ENCODE peak calls at places on chromosomes 3 and 15, in seven cellular contexts. One of them, this sample, is unnamed.

GRCh38 chr3:158685151-158685550 is 12.7 kb upstream of the LXN start:
- DNase-seq in astrocyte of the spinal cord: peak; percentile 27
- DNase-seq in fibroblast of lung: peak; percentile 58
- DNase-seq in progenitor cell of endocrine pancreas: no peak
- DNase-seq in tibial artery: no peak
- DNase-seq in BE2C: no peak
- DNase-seq in sigmoid colon: no peak
- DNase-seq in this sample: no peak

GRCh38 chr3:175430975-175431374 is 571.8 kb downstream of the NAALADL2 start:
- DNase-seq in astrocyte of the spinal cord: no peak
- DNase-seq in fibroblast of lung: peak; percentile 35
- DNase-seq in progenitor cell of endocrine pancreas: no peak
- DNase-seq in tibial artery: no peak
- DNase-seq in BE2C: no peak
- DNase-seq in sigmoid colon: no peak
- DNase-seq in this sample: no peak

GRCh38 chr15:88871313-88871712 is 24.0 kb downstream of the HAPLN3 start:
- DNase-seq in astrocyte of the spinal cord: no peak
- DNase-seq in fibroblast of lung: no peak
- DNase-seq in progenitor cell of endocrine pancreas: no peak
- DNase-seq in tibial artery: no peak
- DNase-seq in BE2C: no peak
- DNase-seq in sigmoid colon: no peak
- DNase-seq in this sample: no peak

GRCh38 chr3:42451546-42452230 is 41.3 kb upstream of the LYZL4 start:
- DNase-seq in astrocyte of the spinal cord: no peak
- DNase-seq in fibroblast of lung: no peak
- DNase-seq in progenitor cell of endocrine pancreas: no peak
- DNase-seq in tibial artery: no peak
- DNase-seq in BE2C: no peak
- DNase-seq in sigmoid colon: no peak
- DNase-seq in this sample: no peak

GRCh38 chr3:47163023-47163989 is 607 bp downstream of the SETD2 start:
- DNase-seq in astrocyte of the spinal cord: peak; percentile 38
- DNase-seq in fibroblast of lung: peak; percentile 36
- DNase-seq in progenitor cell of endocrine pancreas: peak; percentile 37
- DNase-seq in tibial artery: peak; percentile 70
- DNase-seq in BE2C: peak; percentile 38
- DNase-seq in sigmoid colon: peak; percentile 70
- DNase-seq in this sample: peak; percentile 29

GRCh38 chr3:13561376-13561775 is 12.5 kb downstream of the FBLN2 start:
- DNase-seq in astrocyte of the spinal cord: no peak
- DNase-seq in fibroblast of lung: no peak
- DNase-seq in progenitor cell of endocrine pancreas: no peak
- DNase-seq in tibial artery: no peak
- DNase-seq in BE2C: no peak
- DNase-seq in sigmoid colon: no peak
- DNase-seq in this sample: no peak

GRCh38 chr3:97823081-97823480 is 1.3 kb downstream of the CRYBG3 start:
- DNase-seq in astrocyte of the spinal cord: no peak
- DNase-seq in fibroblast of lung: no peak
- DNase-seq in progenitor cell of endocrine pancreas: no peak
- DNase-seq in tibial artery: no peak
- DNase-seq in BE2C: no peak
- DNase-seq in sigmoid colon: no peak
- DNase-seq in this sample: no peak

GRCh38 chr3:13140596-13140995 is 67.4 kb upstream of the IQSEC1 start:
- DNase-seq in astrocyte of the spinal cord: no peak
- DNase-seq in fibroblast of lung: no peak
- DNase-seq in progenitor cell of endocrine pancreas: no peak
- DNase-seq in tibial artery: peak; percentile 54
- DNase-seq in BE2C: no peak
- DNase-seq in sigmoid colon: peak; percentile 40
- DNase-seq in this sample: no peak

GRCh38 chr3:194269610-194270145 is 81.5 kb downstream of the CPN2 start:
- DNase-seq in astrocyte of the spinal cord: peak; percentile 68
- DNase-seq in fibroblast of lung: peak; percentile 85
- DNase-seq in progenitor cell of endocrine pancreas: no peak
- DNase-seq in tibial artery: peak; percentile 94
- DNase-seq in BE2C: no peak
- DNase-seq in sigmoid colon: peak; percentile 93
- DNase-seq in this sample: peak; percentile 72
- TF ChIP-seq CTCF in astrocyte of the spinal cord: peak; percentile 45
- TF ChIP-seq CTCF in fibroblast of lung: peak; percentile 57
- TF ChIP-seq CTCF in progenitor cell of endocrine pancreas: peak; percentile 14
- TF ChIP-seq CTCF in tibial artery: peak; percentile 45
- TF ChIP-seq CTCF in BE2C: no peak
- TF ChIP-seq CTCF in sigmoid colon: peak; percentile 55
- TF ChIP-seq CTCF in this sample: peak; percentile 41

GRCh38 chr3:181948286-181948685 is 236.6 kb downstream of the SOX2 start:
- DNase-seq in astrocyte of the spinal cord: no peak
- DNase-seq in fibroblast of lung: no peak
- DNase-seq in progenitor cell of endocrine pancreas: no peak
- DNase-seq in tibial artery: no peak
- DNase-seq in BE2C: no peak
- DNase-seq in sigmoid colon: no peak
- DNase-seq in this sample: no peak
- TF ChIP-seq CTCF in astrocyte of the spinal cord: peak; percentile 25
- TF ChIP-seq CTCF in fibroblast of lung: no peak
- TF ChIP-seq CTCF in progenitor cell of endocrine pancreas: peak; percentile 24
- TF ChIP-seq CTCF in tibial artery: no peak
- TF ChIP-seq CTCF in BE2C: peak; percentile 41
- TF ChIP-seq CTCF in sigmoid colon: no peak
- TF ChIP-seq CTCF in this sample: no peak

GRCh38 chr3:905217-905616 is 187.6 kb upstream of the CNTN6 start:
- DNase-seq in astrocyte of the spinal cord: no peak
- DNase-seq in fibroblast of lung: no peak
- DNase-seq in progenitor cell of endocrine pancreas: no peak
- DNase-seq in tibial artery: no peak
- DNase-seq in BE2C: no peak
- DNase-seq in sigmoid colon: no peak
- DNase-seq in this sample: no peak

GRCh38 chr3:906739-907138 is 186.1 kb upstream of the CNTN6 start:
- DNase-seq in astrocyte of the spinal cord: no peak
- DNase-seq in fibroblast of lung: no peak
- DNase-seq in progenitor cell of endocrine pancreas: no peak
- DNase-seq in tibial artery: no peak
- DNase-seq in BE2C: no peak
- DNase-seq in sigmoid colon: no peak
- DNase-seq in this sample: no peak

DNA sequence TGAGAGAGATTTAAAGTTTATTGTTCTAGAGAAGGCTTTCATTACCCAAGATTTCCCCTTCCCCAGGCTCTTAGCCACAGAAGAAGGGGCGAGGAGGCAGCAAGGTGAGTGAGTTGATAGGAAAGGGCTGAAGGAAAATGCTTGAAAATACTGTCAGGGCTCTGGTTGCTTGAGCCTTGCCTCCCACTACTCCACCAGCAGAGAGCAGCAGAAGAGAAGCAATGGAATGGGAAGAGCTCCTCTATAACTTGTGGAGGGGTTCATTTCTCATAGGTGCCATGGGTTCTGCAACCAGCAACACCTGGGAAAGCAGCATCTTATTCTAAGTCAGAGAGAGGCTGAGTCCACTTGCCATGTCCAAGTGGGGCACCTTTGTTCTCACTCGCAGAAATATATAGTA is 184.0 kb upstream of the CNTN6 start:
- DNase-seq in astrocyte of the spinal cord: no peak
- DNase-seq in fibroblast of lung: no peak
- DNase-seq in progenitor cell of endocrine pancreas: no peak
- DNase-seq in tibial artery: no peak
- DNase-seq in BE2C: no peak
- DNase-seq in sigmoid colon: no peak
- DNase-seq in this sample: no peak
- TF ChIP-seq CTCF in astrocyte of the spinal cord: peak; percentile 19
- TF ChIP-seq CTCF in fibroblast of lung: peak; percentile 25
- TF ChIP-seq CTCF in progenitor cell of endocrine pancreas: peak; percentile 68
- TF ChIP-seq CTCF in tibial artery: no peak
- TF ChIP-seq CTCF in BE2C: peak; percentile 11
- TF ChIP-seq CTCF in sigmoid colon: no peak
- TF ChIP-seq CTCF in this sample: no peak

GRCh38 chr3:123586131-123586530 is 1.3 kb upstream of the HACD2 start:
- DNase-seq in astrocyte of the spinal cord: peak; percentile 63
- DNase-seq in fibroblast of lung: peak; percentile 67
- DNase-seq in progenitor cell of endocrine pancreas: no peak
- DNase-seq in tibial artery: no peak
- DNase-seq in BE2C: peak; percentile 68
- DNase-seq in sigmoid colon: no peak
- DNase-seq in this sample: peak; percentile 48

GRCh38 chr3:123582315-123582714 is 2.5 kb downstream of the HACD2 start:
- DNase-seq in astrocyte of the spinal cord: no peak
- DNase-seq in fibroblast of lung: no peak
- DNase-seq in progenitor cell of endocrine pancreas: no peak
- DNase-seq in tibial artery: no peak
- DNase-seq in BE2C: no peak
- DNase-seq in sigmoid colon: no peak
- DNase-seq in this sample: peak; percentile 9

GRCh38 chr3:123584988-123585937 is at the start of gene HACD2:
- DNase-seq in astrocyte of the spinal cord: peak; percentile 98
- DNase-seq in fibroblast of lung: peak; percentile 96
- DNase-seq in progenitor cell of endocrine pancreas: peak; percentile 96
- DNase-seq in tibial artery: peak; percentile 98
- DNase-seq in BE2C: peak; percentile 98
- DNase-seq in sigmoid colon: peak; percentile 98
- DNase-seq in this sample: peak; percentile 97

GRCh38 chr3:123583563-123583962 is 1.3 kb downstream of the HACD2 start:
- DNase-seq in astrocyte of the spinal cord: no peak
- DNase-seq in fibroblast of lung: no peak
- DNase-seq in progenitor cell of endocrine pancreas: no peak
- DNase-seq in tibial artery: no peak
- DNase-seq in BE2C: no peak
- DNase-seq in sigmoid colon: no peak
- DNase-seq in this sample: no peak

GRCh38 chr3:123584284-123584987 is 417 bp downstream of the HACD2 start:
- DNase-seq in astrocyte of the spinal cord: no peak
- DNase-seq in fibroblast of lung: peak; percentile 21
- DNase-seq in progenitor cell of endocrine pancreas: peak; percentile 65
- DNase-seq in tibial artery: peak; percentile 78
- DNase-seq in BE2C: no peak
- DNase-seq in sigmoid colon: peak; percentile 83
- DNase-seq in this sample: peak; percentile 19
- TF ChIP-seq CTCF in astrocyte of the spinal cord: no peak
- TF ChIP-seq CTCF in fibroblast of lung: no peak
- TF ChIP-seq CTCF in progenitor cell of endocrine pancreas: peak; percentile 42
- TF ChIP-seq CTCF in tibial artery: no peak
- TF ChIP-seq CTCF in BE2C: no peak
- TF ChIP-seq CTCF in sigmoid colon: no peak
- TF ChIP-seq CTCF in this sample: no peak

GRCh38 chr3:153973722-153974121 is 147.5 kb upstream of the ARHGEF26 start:
- DNase-seq in astrocyte of the spinal cord: no peak
- DNase-seq in fibroblast of lung: no peak
- DNase-seq in progenitor cell of endocrine pancreas: no peak
- DNase-seq in tibial artery: no peak
- DNase-seq in BE2C: no peak
- DNase-seq in sigmoid colon: no peak
- DNase-seq in this sample: no peak

GRCh38 chr3:153970047-153970446 is 151.1 kb upstream of the ARHGEF26 start:
- DNase-seq in astrocyte of the spinal cord: no peak
- DNase-seq in fibroblast of lung: no peak
- DNase-seq in progenitor cell of endocrine pancreas: no peak
- DNase-seq in tibial artery: no peak
- DNase-seq in BE2C: no peak
- DNase-seq in sigmoid colon: no peak
- DNase-seq in this sample: peak; percentile 8

GRCh38 chr3:153967260-153967659 is 153.9 kb upstream of the ARHGEF26 start:
- DNase-seq in astrocyte of the spinal cord: no peak
- DNase-seq in fibroblast of lung: no peak
- DNase-seq in progenitor cell of endocrine pancreas: no peak
- DNase-seq in tibial artery: no peak
- DNase-seq in BE2C: no peak
- DNase-seq in sigmoid colon: no peak
- DNase-seq in this sample: peak; percentile 15

GRCh38 chr3:153972862-153973261 is 148.3 kb upstream of the ARHGEF26 start:
- DNase-seq in astrocyte of the spinal cord: no peak
- DNase-seq in fibroblast of lung: no peak
- DNase-seq in progenitor cell of endocrine pancreas: no peak
- DNase-seq in tibial artery: no peak
- DNase-seq in BE2C: no peak
- DNase-seq in sigmoid colon: no peak
- DNase-seq in this sample: no peak

DNA sequence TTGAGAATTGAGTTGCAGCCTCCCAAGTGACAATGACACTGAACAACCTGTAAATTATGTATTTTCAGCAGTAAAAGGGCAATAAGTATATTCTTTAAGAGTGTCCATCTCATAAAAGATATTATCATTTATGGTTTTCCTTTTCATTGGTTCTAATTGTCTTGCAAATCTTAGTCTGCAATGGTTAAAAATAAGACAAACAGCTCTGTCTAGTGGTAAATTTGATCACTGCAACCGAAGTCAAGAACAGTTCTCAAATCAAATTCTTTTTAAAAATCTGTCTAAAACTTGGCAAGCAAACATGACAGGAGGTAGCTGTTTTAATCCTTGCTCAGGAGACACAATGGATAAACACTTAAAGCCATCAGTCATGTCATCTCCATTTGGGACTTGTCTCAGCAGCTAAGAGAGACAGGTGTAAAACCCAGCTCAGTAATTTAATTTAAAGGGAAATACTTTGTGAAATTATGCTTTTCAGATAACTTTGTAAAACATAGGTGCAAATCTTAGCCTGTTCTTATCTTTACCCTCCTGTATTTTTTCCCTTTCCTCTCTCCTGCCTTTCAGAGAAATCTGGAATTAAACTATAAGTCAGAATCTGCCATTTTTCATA is 150.3 kb upstream of the ARHGEF26 start:
- DNase-seq in astrocyte of the spinal cord: peak; percentile 44
- DNase-seq in fibroblast of lung: peak; percentile 18
- DNase-seq in progenitor cell of endocrine pancreas: no peak
- DNase-seq in tibial artery: no peak
- DNase-seq in BE2C: no peak
- DNase-seq in sigmoid colon: no peak
- DNase-seq in this sample: peak; percentile 52
- TF ChIP-seq CTCF in astrocyte of the spinal cord: peak; percentile 62
- TF ChIP-seq CTCF in fibroblast of lung: peak; percentile 74
- TF ChIP-seq CTCF in progenitor cell of endocrine pancreas: peak; percentile 62
- TF ChIP-seq CTCF in tibial artery: peak; percentile 9
- TF ChIP-seq CTCF in BE2C: peak; percentile 29
- TF ChIP-seq CTCF in sigmoid colon: peak; percentile 24
- TF ChIP-seq CTCF in this sample: peak; percentile 69

GRCh38 chr15:94053626-94054025 is 177.7 kb upstream of the MCTP2 start:
- DNase-seq in astrocyte of the spinal cord: no peak
- DNase-seq in fibroblast of lung: no peak
- DNase-seq in progenitor cell of endocrine pancreas: no peak
- DNase-seq in tibial artery: no peak
- DNase-seq in BE2C: no peak
- DNase-seq in sigmoid colon: no peak
- DNase-seq in this sample: no peak
- TF ChIP-seq CTCF in astrocyte of the spinal cord: no peak
- TF ChIP-seq CTCF in fibroblast of lung: no peak
- TF ChIP-seq CTCF in progenitor cell of endocrine pancreas: no peak
- TF ChIP-seq CTCF in tibial artery: no peak
- TF ChIP-seq CTCF in BE2C: no peak
- TF ChIP-seq CTCF in sigmoid colon: no peak
- TF ChIP-seq CTCF in this sample: no peak

This sample was measured in fibroblast of mammary gland.